ENCODE peak calls at places on chromosome 16, in seven cellular contexts. X is tibial artery, Q is A549, U is adrenal gland, A is nephron progenitor cell, R is epithelial cell of proximal tubule, L is left lung. B is an unnamed sample.

GRCh38 chr16:3564889-3565141 is 12.4 kb downstream of the NLRC3 start:
- DNase-seq in Q (no peak), L (no peak), X (no peak), A (no peak), U (no peak), R (no peak), B (no peak)

GRCh38 chr16:681746-682427 is 1.7 kb downstream of the STUB1 start:
- DNase-seq in Q (no peak), A (no peak), X (no peak), L (no peak), R (no peak), U (peak; percentile 74), B (peak; percentile 42)

GRCh38 chr16:90019543-90020259 is 445 bp upstream of the DBNDD1 start:
- DNase-seq in R (no peak), L (no peak), Q (peak; percentile 58), A (peak; percentile 80), U (no peak), X (no peak), B (peak; percentile 76)

GRCh38 chr16:85746431-85747227 is 4.3 kb downstream of the C16orf74 start:
- DNase-seq in L (no peak), X (no peak), R (peak; percentile 12), U (no peak), A (no peak), Q (peak; percentile 51), B (peak; percentile 49)

GRCh38 chr16:87563714-87564523 is 38.4 kb upstream of the JPH3 start:
- DNase-seq in L (no peak), R (no peak), X (no peak), Q (no peak), A (no peak), U (no peak), B (no peak)

GRCh38 chr16:84643180-84643583 is 5.1 kb upstream of the KLHL36 start:
- DNase-seq in R (peak; percentile 67), A (no peak), Q (no peak), X (peak; percentile 90), L (peak; percentile 51), U (peak; percentile 91), B (peak; percentile 94)

GRCh38 chr16:17635183-17635582 is 164.4 kb upstream of the XYLT1 start:
- DNase-seq in R (no peak), L (no peak), X (no peak), A (no peak), Q (no peak), U (no peak), B (no peak)

GRCh38 chr16:21952040-21952792 is 945 bp upstream of the UQCRC2 start:
- DNase-seq in U (peak; percentile 82), A (peak; percentile 60), Q (peak; percentile 66), R (peak; percentile 23), L (peak; percentile 79), X (peak; percentile 49), B (peak; percentile 59)

GRCh38 chr16:73066927-73067670 is 19.2 kb upstream of the ZFHX3 start:
- DNase-seq in X (no peak), A (no peak), R (no peak), L (no peak), U (peak; percentile 61), Q (no peak), B (peak; percentile 71)

GRCh38 chr16:77758508-77758907 is 29.9 kb upstream of the VAT1L start:
- DNase-seq in L (no peak), A (no peak), Q (no peak), R (no peak), X (no peak), U (no peak), B (no peak)

GRCh38 chr16:13935408-13935807 is 15.5 kb downstream of the ERCC4 start:
- DNase-seq in L (no peak), Q (no peak), X (no peak), A (peak; percentile 51), R (no peak), U (no peak), B (no peak)
- TF ChIP-seq CTCF in L (no peak), Q (peak; percentile 32), X (no peak), A (peak; percentile 61), R (peak; percentile 63), U (peak; percentile 10), B (peak; percentile 46)

GRCh38 chr16:2296662-2297505 is 29.0 kb upstream of the RNPS1 start:
- DNase-seq in X (no peak), A (no peak), R (no peak), L (no peak), Q (peak; percentile 22), U (peak; percentile 90), B (peak; percentile 45)
- TF ChIP-seq CTCF in X (peak; percentile 13), A (no peak), R (peak; percentile 59), L (no peak), Q (peak; percentile 39), U (peak; percentile 77), B (peak; percentile 25)

GRCh38 chr16:25143898-25144297 is 32.4 kb downstream of the LCMT1 start:
- DNase-seq in L (no peak), Q (peak; percentile 36), R (no peak), A (no peak), U (no peak), X (no peak), B (peak; percentile 15)
- TF ChIP-seq CTCF in L (no peak), Q (peak; percentile 24), R (peak; percentile 41), A (peak; percentile 28), U (peak; percentile 31), X (no peak), B (no peak)

GRCh38 chr16:27779719-27780161 is 229.8 kb downstream of the KATNIP start:
- DNase-seq in A (peak; percentile 71), X (peak; percentile 55), R (no peak), U (peak; percentile 60), Q (peak; percentile 47), L (peak; percentile 60), B (peak; percentile 33)
- TF ChIP-seq CTCF in A (peak; percentile 52), X (no peak), R (no peak), U (peak; percentile 29), Q (no peak), L (no peak), B (peak; percentile 67)

GRCh38 chr16:24580665-24581064 is 41.3 kb downstream of the RBBP6 start:
- DNase-seq in U (no peak), R (no peak), L (no peak), A (no peak), X (no peak), Q (peak; percentile 33), B (peak; percentile 26)
- TF ChIP-seq CTCF in U (peak; percentile 56), R (peak; percentile 57), L (no peak), A (no peak), X (peak; percentile 38), Q (peak; percentile 61), B (peak; percentile 52)

GRCh38 chr16:30581462-30581861 is 4.0 kb downstream of the ZNF785 start:
- DNase-seq in R (no peak), L (no peak), Q (no peak), A (no peak), X (no peak), U (no peak), B (no peak)

GRCh38 chr16:30582611-30583340 is 2.7 kb downstream of the ZNF785 start:
- DNase-seq in Q (no peak), U (no peak), A (no peak), R (no peak), L (no peak), X (no peak), B (no peak)

GRCh38 chr16:30585022-30585399 is 486 bp downstream of the ZNF785 start:
- DNase-seq in R (no peak), Q (no peak), X (no peak), U (no peak), L (no peak), A (no peak), B (no peak)

GRCh38 chr16:30588651-30589050 is 3.2 kb upstream of the ZNF785 start:
- DNase-seq in U (no peak), Q (no peak), L (no peak), A (no peak), X (no peak), R (no peak), B (no peak)

GRCh38 chr16:30585400-30586191 is at the start of gene ZNF785:
- DNase-seq in A (peak; percentile 82), X (peak; percentile 99), L (peak; percentile 97), Q (no peak), U (peak; percentile 99), R (peak; percentile 94), B (peak; percentile 99)
- TF ChIP-seq CTCF in A (no peak), X (peak; percentile 41), L (no peak), Q (no peak), U (no peak), R (peak; percentile 23), B (no peak)

GRCh38 chr16:71456801-71457200 is 5.2 kb downstream of the ZNF23 start:
- DNase-seq in R (no peak), X (no peak), L (no peak), A (no peak), U (no peak), Q (no peak), B (no peak)

GRCh38 chr16:71460246-71460645 is 1.8 kb downstream of the ZNF23 start:
- DNase-seq in Q (no peak), R (no peak), X (no peak), A (no peak), U (no peak), L (no peak), B (peak; percentile 73)

GRCh38 chr16:71467810-71468209 is 5.8 kb upstream of the ZNF23 start:
- DNase-seq in R (no peak), A (peak; percentile 83), Q (no peak), L (no peak), X (no peak), U (no peak), B (peak; percentile 65)

GRCh38 chr16:71459510-71459909 is 2.5 kb downstream of the ZNF23 start:
- DNase-seq in X (no peak), Q (no peak), A (no peak), L (no peak), U (no peak), R (no peak), B (no peak)

GRCh38 chr16:71461686-71462648 is at the start of gene ZNF23:
- DNase-seq in Q (peak; percentile 93), U (peak; percentile 93), L (peak; percentile 90), X (peak; percentile 81), A (peak; percentile 86), R (no peak), B (peak; percentile 92)
- TF ChIP-seq CTCF in Q (no peak), U (no peak), L (no peak), X (no peak), A (no peak), R (no peak), B (no peak)

GRCh38 chr16:81216114-81216513 is 22.4 kb upstream of the BCO1 start:
- DNase-seq in R (no peak), Q (no peak), U (no peak), X (no peak), L (no peak), A (no peak), B (no peak)

GRCh38 chr16:81216706-81217105 is 21.8 kb upstream of the BCO1 start:
- DNase-seq in A (no peak), U (no peak), L (no peak), R (no peak), Q (no peak), X (no peak), B (no peak)

GRCh38 chr16:81212830-81213465 is 25.5 kb upstream of the BCO1 start:
- DNase-seq in Q (no peak), L (no peak), R (no peak), X (no peak), U (no peak), A (no peak), B (no peak)

GRCh38 chr16:81210807-81211206 is 27.7 kb upstream of the BCO1 start:
- DNase-seq in X (no peak), A (no peak), Q (no peak), L (no peak), R (no peak), U (no peak), B (no peak)

GRCh38 chr16:81214745-81215166 is 23.7 kb upstream of the BCO1 start:
- DNase-seq in R (no peak), Q (peak; percentile 69), L (no peak), X (no peak), U (no peak), A (peak; percentile 32), B (no peak)
- TF ChIP-seq CTCF in R (peak; percentile 58), Q (peak; percentile 66), L (peak; percentile 12), X (no peak), U (no peak), A (peak; percentile 9), B (peak; percentile 55)

B was measured in foreskin fibroblast.